ENCODE peak calls at places on chromosomes 16 and 17, in seven cellular contexts. One of them, this sample, is unnamed.

GRCh38 chr17:71071837-71072236 is 902.5 kb downstream of the KCNJ2 start:
- DNase-seq in NCI-H1092 treated with DMSO at 0.1 percent for 48 hours: no peak
- DNase-seq in fibroblast of lung: peak
- DNase-seq in NCI-H345: no peak
- DNase-seq in NCI-H1105: no peak
- DNase-seq in smooth muscle cell of the brain vasculature: peak
- DNase-seq in nephron progenitor cell: no peak
- DNase-seq in this sample: no peak

GRCh38 chr16:57775661-57776469 is 26.4 kb downstream of the KIFC3 start:
- DNase-seq in NCI-H1092 treated with DMSO at 0.1 percent for 48 hours: peak
- DNase-seq in fibroblast of lung: no peak
- DNase-seq in NCI-H345: peak
- DNase-seq in NCI-H1105: no peak
- DNase-seq in smooth muscle cell of the brain vasculature: peak
- DNase-seq in nephron progenitor cell: peak
- DNase-seq in this sample: peak

GRCh38 chr17:73272906-73273218 is 11.2 kb upstream of the CPSF4L start:
- DNase-seq in NCI-H1092 treated with DMSO at 0.1 percent for 48 hours: no peak
- DNase-seq in fibroblast of lung: no peak
- DNase-seq in NCI-H345: no peak
- DNase-seq in NCI-H1105: no peak
- DNase-seq in smooth muscle cell of the brain vasculature: no peak
- DNase-seq in nephron progenitor cell: no peak
- DNase-seq in this sample: no peak

GRCh38 chr17:75910699-75911098 is 6.0 kb upstream of the MRPL38 start:
- DNase-seq in NCI-H1092 treated with DMSO at 0.1 percent for 48 hours: peak
- DNase-seq in fibroblast of lung: no peak
- DNase-seq in NCI-H345: peak
- DNase-seq in NCI-H1105: peak
- DNase-seq in smooth muscle cell of the brain vasculature: no peak
- DNase-seq in nephron progenitor cell: peak
- DNase-seq in this sample: no peak

GRCh38 chr16:28623172-28623711 is 13.4 kb upstream of the SULT1A1 start:
- DNase-seq in NCI-H1092 treated with DMSO at 0.1 percent for 48 hours: peak
- DNase-seq in fibroblast of lung: peak
- DNase-seq in NCI-H345: peak
- DNase-seq in NCI-H1105: peak
- DNase-seq in smooth muscle cell of the brain vasculature: no peak
- DNase-seq in nephron progenitor cell: no peak
- DNase-seq in this sample: no peak

GRCh38 chr16:69311533-69312388 is 611 bp downstream of the VPS4A start:
- DNase-seq in NCI-H1092 treated with DMSO at 0.1 percent for 48 hours: peak
- DNase-seq in fibroblast of lung: peak
- DNase-seq in NCI-H345: peak
- DNase-seq in NCI-H1105: no peak
- DNase-seq in smooth muscle cell of the brain vasculature: no peak
- DNase-seq in nephron progenitor cell: no peak
- DNase-seq in this sample: peak

GRCh38 chr17:20966869-20967268 is 75.9 kb downstream of the USP22 start:
- DNase-seq in NCI-H1092 treated with DMSO at 0.1 percent for 48 hours: no peak
- DNase-seq in fibroblast of lung: no peak
- DNase-seq in NCI-H345: peak
- DNase-seq in NCI-H1105: no peak
- DNase-seq in smooth muscle cell of the brain vasculature: no peak
- DNase-seq in nephron progenitor cell: no peak
- DNase-seq in this sample: no peak

GRCh38 chr17:27651411-27652345 is 20.7 kb downstream of the LGALS9 start:
- DNase-seq in NCI-H1092 treated with DMSO at 0.1 percent for 48 hours: peak
- DNase-seq in fibroblast of lung: no peak
- DNase-seq in NCI-H345: peak
- DNase-seq in NCI-H1105: no peak
- DNase-seq in smooth muscle cell of the brain vasculature: no peak
- DNase-seq in nephron progenitor cell: peak
- DNase-seq in this sample: peak

GRCh38 chr16:28311913-28312312 is 19.6 kb downstream of the SBK1 start:
- DNase-seq in NCI-H1092 treated with DMSO at 0.1 percent for 48 hours: no peak
- DNase-seq in fibroblast of lung: no peak
- DNase-seq in NCI-H345: no peak
- DNase-seq in NCI-H1105: no peak
- DNase-seq in smooth muscle cell of the brain vasculature: no peak
- DNase-seq in nephron progenitor cell: no peak
- DNase-seq in this sample: no peak

GRCh38 chr16:19289805-19290490 is 4.4 kb downstream of the CLEC19A start:
- DNase-seq in NCI-H1092 treated with DMSO at 0.1 percent for 48 hours: peak
- DNase-seq in fibroblast of lung: no peak
- DNase-seq in NCI-H345: no peak
- DNase-seq in NCI-H1105: peak
- DNase-seq in smooth muscle cell of the brain vasculature: no peak
- DNase-seq in nephron progenitor cell: peak
- DNase-seq in this sample: peak

GRCh38 chr16:83899978-83900377 is 1.1 kb downstream of the MLYCD start:
- DNase-seq in NCI-H1092 treated with DMSO at 0.1 percent for 48 hours: no peak
- DNase-seq in fibroblast of lung: no peak
- DNase-seq in NCI-H345: no peak
- DNase-seq in NCI-H1105: no peak
- DNase-seq in smooth muscle cell of the brain vasculature: no peak
- DNase-seq in nephron progenitor cell: no peak
- DNase-seq in this sample: no peak

GRCh38 chr16:85418978-85419491 is 194.1 kb upstream of the GSE1 start:
- DNase-seq in NCI-H1092 treated with DMSO at 0.1 percent for 48 hours: no peak
- DNase-seq in fibroblast of lung: no peak
- DNase-seq in NCI-H345: no peak
- DNase-seq in NCI-H1105: no peak
- DNase-seq in smooth muscle cell of the brain vasculature: no peak
- DNase-seq in nephron progenitor cell: peak
- DNase-seq in this sample: peak

GRCh38 chr16:79169239-79169638 is 431.3 kb downstream of the MAF start:
- DNase-seq in NCI-H1092 treated with DMSO at 0.1 percent for 48 hours: no peak
- DNase-seq in fibroblast of lung: peak
- DNase-seq in NCI-H345: no peak
- DNase-seq in NCI-H1105: no peak
- DNase-seq in smooth muscle cell of the brain vasculature: no peak
- DNase-seq in nephron progenitor cell: no peak
- DNase-seq in this sample: no peak

GRCh38 chr16:67128887-67129286 is 19.1 kb downstream of the PHAF1 start:
- DNase-seq in NCI-H1092 treated with DMSO at 0.1 percent for 48 hours: no peak
- DNase-seq in fibroblast of lung: no peak
- DNase-seq in NCI-H345: no peak
- DNase-seq in NCI-H1105: no peak
- DNase-seq in smooth muscle cell of the brain vasculature: no peak
- DNase-seq in nephron progenitor cell: no peak
- DNase-seq in this sample: no peak

GRCh38 chr17:3888343-3889171 is 4.3 kb downstream of the CAMKK1 start:
- DNase-seq in NCI-H1092 treated with DMSO at 0.1 percent for 48 hours: peak
- DNase-seq in fibroblast of lung: peak
- DNase-seq in NCI-H345: no peak
- DNase-seq in NCI-H1105: no peak
- DNase-seq in smooth muscle cell of the brain vasculature: no peak
- DNase-seq in nephron progenitor cell: peak
- DNase-seq in this sample: peak

GRCh38 chr17:77891602-77892001 is 66.9 kb upstream of the TNRC6C start:
- DNase-seq in NCI-H1092 treated with DMSO at 0.1 percent for 48 hours: no peak
- DNase-seq in fibroblast of lung: no peak
- DNase-seq in NCI-H345: no peak
- DNase-seq in NCI-H1105: no peak
- DNase-seq in smooth muscle cell of the brain vasculature: no peak
- DNase-seq in nephron progenitor cell: no peak
- DNase-seq in this sample: peak

GRCh38 chr17:59406808-59407381 is 75.4 kb downstream of the YPEL2 start:
- DNase-seq in NCI-H1092 treated with DMSO at 0.1 percent for 48 hours: peak
- DNase-seq in fibroblast of lung: peak
- DNase-seq in NCI-H345: no peak
- DNase-seq in NCI-H1105: peak
- DNase-seq in smooth muscle cell of the brain vasculature: peak
- DNase-seq in nephron progenitor cell: peak
- DNase-seq in this sample: no peak

GRCh38 chr16:920722-921121 is 50.1 kb downstream of the LMF1 start:
- DNase-seq in NCI-H1092 treated with DMSO at 0.1 percent for 48 hours: no peak
- DNase-seq in fibroblast of lung: no peak
- DNase-seq in NCI-H345: no peak
- DNase-seq in NCI-H1105: no peak
- DNase-seq in smooth muscle cell of the brain vasculature: no peak
- DNase-seq in nephron progenitor cell: peak
- DNase-seq in this sample: peak

GRCh38 chr17:691423-691822 is 23.2 kb downstream of the VPS53 start:
- DNase-seq in NCI-H1092 treated with DMSO at 0.1 percent for 48 hours: no peak
- DNase-seq in fibroblast of lung: peak
- DNase-seq in NCI-H345: no peak
- DNase-seq in NCI-H1105: no peak
- DNase-seq in smooth muscle cell of the brain vasculature: no peak
- DNase-seq in nephron progenitor cell: no peak
- DNase-seq in this sample: no peak

GRCh38 chr17:9913476-9913875 is 8.4 kb upstream of the RCVRN start:
- DNase-seq in NCI-H1092 treated with DMSO at 0.1 percent for 48 hours: no peak
- DNase-seq in fibroblast of lung: no peak
- DNase-seq in NCI-H345: no peak
- DNase-seq in NCI-H1105: no peak
- DNase-seq in smooth muscle cell of the brain vasculature: no peak
- DNase-seq in nephron progenitor cell: no peak
- DNase-seq in this sample: no peak

GRCh38 chr17:72295916-72296315 is 175.1 kb downstream of the SOX9 start:
- DNase-seq in NCI-H1092 treated with DMSO at 0.1 percent for 48 hours: no peak
- DNase-seq in fibroblast of lung: no peak
- DNase-seq in NCI-H345: no peak
- DNase-seq in NCI-H1105: no peak
- DNase-seq in smooth muscle cell of the brain vasculature: no peak
- DNase-seq in nephron progenitor cell: no peak
- DNase-seq in this sample: no peak

GRCh38 chr17:50111687-50112655 is 16.8 kb downstream of the PDK2 start:
- DNase-seq in NCI-H1092 treated with DMSO at 0.1 percent for 48 hours: no peak
- DNase-seq in fibroblast of lung: no peak
- DNase-seq in NCI-H345: no peak
- DNase-seq in NCI-H1105: no peak
- DNase-seq in smooth muscle cell of the brain vasculature: no peak
- DNase-seq in nephron progenitor cell: peak
- DNase-seq in this sample: peak

GRCh38 chr17:60169921-60170817 is 20.4 kb downstream of the CA4 start:
- DNase-seq in NCI-H1092 treated with DMSO at 0.1 percent for 48 hours: no peak
- DNase-seq in fibroblast of lung: no peak
- DNase-seq in NCI-H345: no peak
- DNase-seq in NCI-H1105: no peak
- DNase-seq in smooth muscle cell of the brain vasculature: no peak
- DNase-seq in nephron progenitor cell: no peak
- DNase-seq in this sample: no peak

GRCh38 chr16:78789556-78789955 is 690.1 kb downstream of the WWOX start:
- DNase-seq in NCI-H1092 treated with DMSO at 0.1 percent for 48 hours: no peak
- DNase-seq in fibroblast of lung: no peak
- DNase-seq in NCI-H345: no peak
- DNase-seq in NCI-H1105: no peak
- DNase-seq in smooth muscle cell of the brain vasculature: no peak
- DNase-seq in nephron progenitor cell: no peak
- DNase-seq in this sample: no peak

GRCh38 chr16:65704866-65705265 is 583.0 kb upstream of the CDH11 start:
- DNase-seq in NCI-H1092 treated with DMSO at 0.1 percent for 48 hours: peak
- DNase-seq in fibroblast of lung: no peak
- DNase-seq in NCI-H345: no peak
- DNase-seq in NCI-H1105: no peak
- DNase-seq in smooth muscle cell of the brain vasculature: no peak
- DNase-seq in nephron progenitor cell: no peak
- DNase-seq in this sample: no peak

GRCh38 chr17:59848778-59849177 is 44.0 kb downstream of the TUBD1 start:
- DNase-seq in NCI-H1092 treated with DMSO at 0.1 percent for 48 hours: no peak
- DNase-seq in fibroblast of lung: peak
- DNase-seq in NCI-H345: no peak
- DNase-seq in NCI-H1105: no peak
- DNase-seq in smooth muscle cell of the brain vasculature: no peak
- DNase-seq in nephron progenitor cell: no peak
- DNase-seq in this sample: no peak

GRCh38 chr16:12899529-12900168 is 1.7 kb upstream of the SHISA9 start:
- DNase-seq in NCI-H1092 treated with DMSO at 0.1 percent for 48 hours: no peak
- DNase-seq in fibroblast of lung: no peak
- DNase-seq in NCI-H345: no peak
- DNase-seq in NCI-H1105: no peak
- DNase-seq in smooth muscle cell of the brain vasculature: no peak
- DNase-seq in nephron progenitor cell: no peak
- DNase-seq in this sample: no peak